ENCODE peak calls at places on chromosomes 13 and 19, in ten cellular contexts. U is fibroblast of lung, Y is mucosa of descending colon, S is tibial nerve, M is kidney, F is nephron progenitor cell, E is AG04449, L is esophagus squamous epithelium, C is heart right ventricle, J is PC-9. D is an unnamed sample.

GRCh38 chr13:98651716-98652115 is 74.8 kb upstream of the STK24 start:
- DNase-seq in U (no peak), Y (no peak), S (peak; percentile 34), M (no peak), F (no peak), E (no peak), L (no peak), C (no peak), J (no peak), D (no peak)

GRCh38 chr13:89726690-89727435 is 1620.6 kb upstream of the MIR17HG start:
- DNase-seq in U (peak; percentile 98), Y (no peak), S (no peak), M (no peak), F (no peak), E (no peak), L (no peak), C (no peak), J (no peak), D (no peak)

GRCh38 chr19:43624933-43625332 is 5.5 kb upstream of the ZNF428 start:
- DNase-seq in U (peak; percentile 41), Y (peak; percentile 88), S (no peak), M (peak; percentile 82), F (peak; percentile 69), E (no peak), L (peak; percentile 10), C (peak; percentile 21), J (no peak), D (no peak)

GRCh38 chr13:43303040-43303729 is 279.8 kb downstream of the DNAJC15 start:
- DNase-seq in U (peak; percentile 80), Y (peak; percentile 27), S (no peak), M (peak; percentile 86), F (peak; percentile 44), E (no peak), L (no peak), C (peak; percentile 63), J (no peak), D (no peak)

GRCh38 chr19:38433268-38433733 is at the start of gene RYR1:
- DNase-seq in U (no peak), Y (peak; percentile 47), S (no peak), M (peak; percentile 71), F (peak; percentile 88), E (no peak), L (no peak), C (peak; percentile 27), J (no peak), D (no peak)

GRCh38 chr19:15144046-15144646 is 36.9 kb downstream of the SYDE1 start:
- DNase-seq in U (no peak), Y (no peak), S (no peak), M (no peak), F (no peak), E (no peak), L (no peak), C (no peak), J (peak; percentile 58), D (no peak)

GRCh38 chr19:49333426-49334288 is 1.5 kb upstream of the CD37 start:
- DNase-seq in U (no peak), Y (peak; percentile 64), S (no peak), M (peak; percentile 84), F (no peak), E (no peak), L (no peak), C (no peak), J (no peak), D (no peak)

GRCh38 chr19:47486900-47487299 is 2.9 kb upstream of the KPTN start:
- DNase-seq in U (no peak), Y (no peak), S (no peak), M (no peak), F (no peak), E (no peak), L (no peak), C (no peak), J (no peak), D (no peak)

GRCh38 chr13:97328222-97328790 is 105.7 kb upstream of the RAP2A start:
- DNase-seq in U (peak; percentile 74), Y (no peak), S (no peak), M (no peak), F (peak; percentile 35), E (no peak), L (no peak), C (no peak), J (no peak), D (no peak)

GRCh38 chr13:77449265-77449664 is 86.2 kb upstream of the SCEL start:
- DNase-seq in U (no peak), Y (no peak), S (no peak), M (no peak), F (no peak), E (no peak), L (no peak), C (no peak), J (no peak), D (no peak)

GRCh38 chr19:28264556-28264955 is 948.4 kb downstream of the UQCRFS1 start:
- DNase-seq in U (no peak), Y (no peak), S (no peak), M (no peak), F (no peak), E (no peak), L (no peak), C (no peak), J (no peak), D (no peak)

GRCh38 chr19:5060591-5061339 is 91.9 kb downstream of the KDM4B start:
- DNase-seq in U (no peak), Y (no peak), S (no peak), M (no peak), F (no peak), E (no peak), L (no peak), C (no peak), J (no peak), D (no peak)

GRCh38 chr19:16598848-16599247 is 26.6 kb upstream of the SLC35E1 start:
- DNase-seq in U (no peak), Y (no peak), S (no peak), M (no peak), F (no peak), E (no peak), L (no peak), C (no peak), J (no peak), D (no peak)

GRCh38 chr13:45142440-45143345 is 22.4 kb downstream of the GTF2F2 start:
- DNase-seq in U (peak; percentile 17), Y (no peak), S (no peak), M (no peak), F (no peak), E (no peak), L (no peak), C (no peak), J (peak; percentile 86), D (no peak)

GRCh38 chr19:13931582-13932378 is 6.4 kb downstream of the PODNL1 start:
- DNase-seq in U (no peak), Y (no peak), S (no peak), M (peak; percentile 71), F (no peak), E (no peak), L (no peak), C (no peak), J (no peak), D (no peak)

DNA sequence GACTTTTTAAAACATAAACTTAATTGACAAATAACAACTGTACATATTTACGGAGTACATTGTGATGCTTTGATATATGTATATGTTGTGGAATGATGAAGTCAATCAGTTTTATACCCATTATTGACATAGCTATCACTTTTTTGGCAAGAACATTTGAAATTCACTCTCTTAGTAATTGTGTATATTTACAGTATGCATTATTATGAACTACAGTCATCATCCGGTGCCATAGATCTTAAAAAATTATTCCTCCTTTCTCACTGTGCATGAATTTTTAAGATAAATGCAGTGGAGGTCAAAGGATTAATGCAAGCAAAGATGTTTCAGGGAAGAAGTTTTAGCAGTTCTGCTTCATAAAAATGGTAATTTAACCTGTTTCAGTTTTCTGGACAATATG is 8.0 kb upstream of the VN1R4 start:
- DNase-seq in U (no peak), Y (no peak), S (no peak), M (no peak), F (no peak), E (no peak), L (no peak), C (no peak), J (no peak), D (no peak)
- TF ChIP-seq CTCF in U (no peak), Y (no peak), S (no peak), M (no peak), F (no peak), E (no peak), L (no peak), C (no peak), J (no peak), D (no peak)

DNA sequence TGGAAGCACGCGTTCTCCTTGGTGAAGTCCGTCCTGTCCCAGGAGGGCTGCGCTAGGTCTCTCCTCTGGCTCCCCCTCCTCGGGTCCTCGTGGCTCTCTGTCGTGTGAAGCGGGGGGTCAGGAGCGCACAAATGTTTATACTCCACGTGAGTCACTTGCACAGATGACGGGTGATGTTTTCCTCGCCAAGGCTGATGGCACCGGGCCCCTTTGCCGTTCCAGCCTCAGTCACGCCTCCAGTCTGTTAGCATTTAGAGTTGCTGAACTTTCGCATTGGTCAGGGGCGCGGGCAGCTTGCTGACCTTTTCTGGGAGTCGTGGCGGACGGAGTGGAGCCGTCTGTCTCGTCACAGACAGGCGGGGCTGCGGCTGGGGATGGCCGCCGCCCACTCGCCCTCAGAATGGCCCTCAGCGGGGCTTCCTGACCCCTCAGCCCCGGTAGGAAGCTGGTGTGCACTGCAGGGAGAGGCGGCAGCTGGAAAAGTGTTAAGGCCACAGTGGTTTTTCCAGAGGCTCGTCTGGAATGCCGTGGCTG is 13.7 kb downstream of the KLHL26 start:
- DNase-seq in U (peak; percentile 92), Y (peak; percentile 43), S (peak; percentile 72), M (peak; percentile 95), F (peak; percentile 54), E (no peak), L (no peak), C (peak; percentile 78), J (no peak), D (peak; percentile 87)
- TF ChIP-seq CTCF in U (no peak), Y (no peak), S (no peak), M (no peak), F (no peak), E (no peak), L (no peak), C (no peak), J (no peak), D (no peak)

GRCh38 chr19:21940684-21941083 is 70.1 kb downstream of the ZNF208 start:
- DNase-seq in U (no peak), Y (no peak), S (no peak), M (peak; percentile 58), F (no peak), E (no peak), L (no peak), C (no peak), J (no peak), D (peak; percentile 81)
- TF ChIP-seq CTCF in U (no peak), Y (no peak), S (no peak), M (no peak), F (no peak), E (no peak), L (no peak), C (no peak), J (no peak), D (no peak)

DNA sequence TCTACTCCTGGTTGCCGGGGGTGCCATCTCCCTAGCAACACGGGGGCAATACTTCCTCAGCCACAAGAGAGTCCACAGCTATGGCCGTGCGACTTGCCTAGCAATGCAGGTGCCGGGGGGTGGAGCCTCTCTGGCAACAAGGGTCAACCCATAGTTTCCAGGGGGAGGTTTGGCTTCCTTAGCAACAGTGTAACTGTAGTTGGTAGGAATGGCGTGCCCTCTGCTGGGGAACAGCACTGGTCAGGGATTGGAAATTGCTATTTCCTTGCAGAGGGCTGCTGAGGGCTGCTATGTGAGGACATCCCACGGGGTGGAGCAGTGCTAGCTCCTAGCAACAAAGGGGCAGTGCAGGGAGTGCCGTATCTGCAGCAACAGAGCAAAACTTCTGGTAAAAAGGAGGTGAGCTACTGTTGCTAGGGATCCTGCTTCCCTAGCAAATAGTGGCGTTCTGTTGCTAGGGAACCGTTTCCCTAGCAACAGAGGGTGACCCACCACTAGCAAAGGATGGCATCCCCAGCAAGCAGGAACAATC is 7.0 kb upstream of the TMC4 start:
- DNase-seq in U (peak; percentile 71), Y (peak; percentile 78), S (no peak), M (peak; percentile 84), F (peak; percentile 79), E (no peak), L (no peak), C (no peak), J (peak; percentile 65), D (no peak)
- TF ChIP-seq CTCF in U (peak; percentile 32), Y (peak; percentile 24), S (no peak), M (peak; percentile 37), F (peak; percentile 63), E (peak; percentile 34), L (no peak), C (no peak), J (no peak), D (peak; percentile 53)